ENCODE peak calls at places on chromosomes 3 and 15, in four cellular contexts. I is SK-N-SH, B is IMR-90, S is K562. D is an unnamed sample.

GRCh38 chr15:33908396-33908795 is 59.9 kb upstream of the CHRM5 start:
- DNase-seq in S (no peak), I (no peak), B (peak; percentile 59), D (no peak)

GRCh38 chr3:179791793-179792192 is 139.0 kb downstream of the USP13 start:
- DNase-seq in S (no peak), B (no peak), I (no peak), D (no peak)

GRCh38 chr3:99842826-99843589 is 25.3 kb downstream of the CMSS1 start:
- DNase-seq in B (peak; percentile 73), I (peak; percentile 37), S (no peak), D (no peak)

GRCh38 chr3:150545419-150546225 is 674 bp downstream of the SERP1 start:
- DNase-seq in B (no peak), S (no peak), I (no peak), D (no peak)

GRCh38 chr3:72629191-72629611 is 219.0 kb downstream of the SHQ1 start:
- DNase-seq in I (no peak), B (no peak), S (no peak), D (no peak)

GRCh38 chr3:138125548-138126221 is 6.5 kb downstream of the A4GNT start:
- DNase-seq in I (peak; percentile 70), B (peak; percentile 66), S (no peak), D (no peak)

GRCh38 chr3:8996681-8997121 is 33.4 kb upstream of the RAD18 start:
- DNase-seq in B (peak; percentile 39), I (no peak), S (no peak), D (no peak)

GRCh38 chr3:87478716-87479115 is 202.3 kb upstream of the POU1F1 start:
- DNase-seq in B (no peak), S (no peak), I (no peak), D (no peak)

GRCh38 chr3:170614214-170614966 is 28.5 kb upstream of the SLC7A14 start:
- DNase-seq in B (peak; percentile 94), S (no peak), I (no peak), D (no peak)

GRCh38 chr15:35646790-35647189 is 100.8 kb upstream of the DPH6 start:
- DNase-seq in S (no peak), I (no peak), B (no peak), D (no peak)

GRCh38 chr15:74867562-74868458 is 5.4 kb downstream of the SCAMP2 start:
- DNase-seq in B (no peak), S (no peak), I (no peak), D (no peak)

GRCh38 chr15:31393441-31394091 is 66.9 kb downstream of the KLF13 start:
- DNase-seq in B (no peak), S (no peak), I (no peak), D (no peak)

GRCh38 chr3:127483005-127483641 is 107.4 kb downstream of the TPRA1 start:
- DNase-seq in I (no peak), S (no peak), B (no peak), D (no peak)

GRCh38 chr3:81245505-81245904 is 515.9 kb downstream of the GBE1 start:
- DNase-seq in I (no peak), B (no peak), S (no peak), D (no peak)

GRCh38 chr15:74197176-74197965 is 5.2 kb downstream of the STRA6 start:
- DNase-seq in S (no peak), B (no peak), I (no peak), D (no peak)

GRCh38 chr3:46731795-46732194 is 14.1 kb upstream of the PRSS50 start:
- DNase-seq in B (no peak), S (no peak), I (no peak), D (peak; percentile 23)

GRCh38 chr3:162643245-162643644 is 1146.6 kb downstream of the OTOL1 start:
- DNase-seq in B (no peak), S (no peak), I (no peak), D (no peak)

GRCh38 chr3:113495035-113495434 is 19.9 kb downstream of the SPICE1 start:
- DNase-seq in S (no peak), B (peak; percentile 44), I (no peak), D (no peak)

GRCh38 chr3:29521751-29522150 is 240.9 kb downstream of the RBMS3 start:
- DNase-seq in S (no peak), I (no peak), B (no peak), D (no peak)

GRCh38 chr3:130779031-130779430 is 32.4 kb upstream of the PIK3R4 start:
- DNase-seq in S (no peak), I (no peak), B (no peak), D (peak; percentile 59)

GRCh38 chr3:79086514-79086913 is 681.3 kb downstream of the ROBO1 start:
- DNase-seq in B (peak; percentile 63), I (peak; percentile 34), S (peak; percentile 11), D (no peak)

GRCh38 chr15:73560501-73561117 is 72.6 kb downstream of the NPTN start:
- DNase-seq in B (peak; percentile 84), I (peak; percentile 42), S (no peak), D (peak; percentile 9)

GRCh38 chr15:66878761-66879160 is 176.7 kb downstream of the SMAD6 start:
- DNase-seq in I (no peak), B (no peak), S (no peak), D (no peak)

GRCh38 chr3:138112362-138112761 is 3.0 kb downstream of the DZIP1L start:
- DNase-seq in I (no peak), B (no peak), S (no peak), D (no peak)

GRCh38 chr15:74381190-74381453 is 13.7 kb upstream of the CYP11A1 start:
- DNase-seq in S (no peak), I (no peak), B (no peak), D (no peak)

GRCh38 chr3:144746631-144747030 is 775.0 kb downstream of the DIPK2A start:
- DNase-seq in S (no peak), B (no peak), I (no peak), D (no peak)

GRCh38 chr3:46989146-46989810 is 9.8 kb downstream of the NBEAL2 start:
- DNase-seq in B (no peak), I (no peak), S (peak; percentile 82), D (no peak)

GRCh38 chr3:162007722-162008121 is 511.1 kb downstream of the OTOL1 start:
- DNase-seq in S (no peak), I (no peak), B (no peak), D (no peak)

GRCh38 chr15:62089616-62090015 is 22.8 kb downstream of the C2CD4A start:
- DNase-seq in I (no peak), B (no peak), S (no peak), D (no peak)

GRCh38 chr3:191331443-191331842 is 1.1 kb upstream of the UTS2B start:
- DNase-seq in I (no peak), B (peak; percentile 66), S (peak; percentile 6), D (no peak)

GRCh38 chr15:101244889-101245668 is 6.8 kb downstream of the CHSY1 start:
- DNase-seq in B (no peak), S (no peak), I (no peak), D (no peak)

GRCh38 chr3:134896696-134897095 is 101.6 kb downstream of the EPHB1 start:
- DNase-seq in I (no peak), B (no peak), S (no peak), D (no peak)

GRCh38 chr3:42873216-42873982 is 2.3 kb downstream of the CYP8B1 start:
- DNase-seq in I (no peak), B (no peak), S (no peak), D (no peak)

GRCh38 chr3:62587579-62588031 is 214.3 kb upstream of the FEZF2 start:
- DNase-seq in B (peak; percentile 91), S (no peak), I (peak; percentile 52), D (no peak)

GRCh38 chr15:72116680-72117447 is 1.1 kb downstream of the MYO9A start:
- DNase-seq in I (no peak), B (peak; percentile 18), S (no peak), D (no peak)

GRCh38 chr3:181533811-181534210 is 177.9 kb upstream of the SOX2 start:
- DNase-seq in S (no peak), I (no peak), B (no peak), D (no peak)

GRCh38 chr3:68876112-68876713 is 56.1 kb downstream of the TAFA4 start:
- DNase-seq in B (peak; percentile 74), I (peak; percentile 33), S (peak; percentile 43), D (peak; percentile 17)

GRCh38 chr3:141019244-141019643 is 31.9 kb upstream of the SPSB4 start:
- DNase-seq in I (no peak), S (no peak), B (no peak), D (no peak)

GRCh38 chr15:89096664-89097063 is 8.4 kb downstream of the ABHD2 start:
- DNase-seq in I (no peak), B (peak; percentile 68), S (no peak), D (no peak)
- TF ChIP-seq RCOR1 in I (no peak), B (no peak), S (no peak), D (no peak)

GRCh38 chr3:126446791-126447190 is 28.9 kb downstream of the ZXDC start:
- DNase-seq in I (no peak), S (no peak), B (peak; percentile 51), D (no peak)
- H3K36me3 ChIP-seq in I (peaks cover 28% of the 10 kb centered on the region), S (peaks cover 25% of the 10 kb centered on the region), B (peaks cover 7% of the 10 kb centered on the region), D (peaks cover 5% of the 10 kb centered on the region)

DNA sequence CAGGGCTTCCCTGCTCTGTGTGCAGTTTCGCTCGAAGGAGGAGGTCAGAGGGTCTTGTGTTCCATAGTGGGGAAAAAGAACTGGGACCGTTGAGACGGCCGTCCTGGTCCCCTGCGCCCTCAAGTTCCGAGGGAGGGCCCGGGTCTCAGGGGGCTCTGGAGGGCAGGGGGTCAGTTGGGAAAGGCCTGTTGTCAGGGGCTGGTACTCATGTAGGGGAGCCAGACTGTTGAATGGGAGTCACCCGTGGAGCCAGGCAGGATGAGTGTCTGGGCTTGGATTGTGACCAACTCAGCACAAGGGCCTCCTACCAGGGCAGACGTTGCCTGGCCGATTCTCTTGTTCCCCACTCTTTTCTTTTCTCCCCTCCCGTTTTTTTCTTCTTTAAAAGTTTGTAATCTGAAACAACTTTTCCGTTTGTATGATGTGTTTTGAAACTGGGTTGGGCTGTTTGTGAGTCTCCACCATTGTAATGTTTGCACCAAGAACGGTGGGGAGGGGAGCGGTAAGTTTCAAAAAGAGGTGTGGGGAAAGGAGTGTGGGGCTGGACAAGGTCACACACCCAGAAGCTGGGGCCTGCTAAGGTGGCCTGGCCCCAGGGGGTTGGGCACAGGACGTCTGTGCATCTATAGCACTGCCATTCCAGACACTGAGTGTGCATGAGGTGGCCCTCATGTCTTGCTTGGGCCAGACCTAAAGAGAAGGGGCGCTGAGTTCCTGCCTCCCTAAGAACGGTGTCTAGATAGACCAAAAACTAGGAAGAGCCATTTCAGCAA is 1.1 kb downstream of the CMTM7 start:
- DNase-seq in S (no peak), B (peak; percentile 77), I (peak; percentile 56), D (no peak)
- TF ChIP-seq RCOR1 in S (no peak), B (no peak), I (no peak), D (no peak)

GRCh38 chr15:90451215-90451850 is 63.3 kb downstream of the IQGAP1 start:
- DNase-seq in S (no peak), B (peak; percentile 87), I (no peak), D (no peak)

GRCh38 chr15:90449206-90449735 is 61.2 kb downstream of the IQGAP1 start:
- DNase-seq in S (no peak), B (peak; percentile 68), I (no peak), D (no peak)
- H3K36me3 ChIP-seq in S (peaks cover 60% of the 10 kb centered on the region), B (peaks cover 26% of the 10 kb centered on the region), I (peaks cover 54% of the 10 kb centered on the region), D (peaks cover 9% of the 10 kb centered on the region)